ENCODE peak calls at places on chromosomes 16 and 17, in five cellular contexts. I is upper lobe of right lung, E is nephron progenitor cell, F is HCT116, X is mammary epithelial cell. M is an unnamed sample.
A peak's percentile ranks its signal among the peaks of the same experiment; 100 is the strongest.

GRCh38 chr17:74380086-74380958 is 13.0 kb downstream of the GPR142 start:
- DNase-seq in F (peak; percentile 54), X (peak; percentile 77), E (no peak), I (no peak), M (no peak)

GRCh38 chr16:3023415-3023668 is 400 bp downstream of the HCFC1R1 start:
- DNase-seq in X (no peak), F (peak; percentile 73), I (no peak), E (no peak), M (peak; percentile 90)

GRCh38 chr17:38540514-38540913 is 65.2 kb downstream of the SRCIN1 start:
- DNase-seq in I (no peak), X (no peak), E (no peak), F (no peak), M (no peak)

GRCh38 chr17:49741692-49742076 is 22.2 kb downstream of the FAM117A start:
- DNase-seq in E (no peak), F (no peak), X (no peak), I (no peak), M (no peak)

GRCh38 chr17:75509528-75510258 is 5.6 kb downstream of the CASKIN2 start:
- DNase-seq in F (no peak), I (peak; percentile 69), X (no peak), E (no peak), M (no peak)

GRCh38 chr16:56684926-56685590 is 2.8 kb downstream of the MT1X start:
- DNase-seq in X (no peak), I (no peak), F (no peak), E (no peak), M (no peak)

GRCh38 chr17:80782536-80783427 is 208.9 kb upstream of the CHMP6 start:
- DNase-seq in E (no peak), I (no peak), F (no peak), X (no peak), M (no peak)

GRCh38 chr17:74427048-74427762 is 4.7 kb upstream of the GPRC5C start:
- DNase-seq in X (peak; percentile 68), F (no peak), E (peak; percentile 57), I (peak; percentile 69), M (no peak)

GRCh38 chr16:67187175-67187900 is 2.6 kb downstream of the EXOC3L1 start:
- DNase-seq in E (no peak), F (no peak), X (no peak), I (no peak), M (no peak)

GRCh38 chr16:11493531-11493929 is 93.2 kb downstream of the LITAF start:
- DNase-seq in F (no peak), I (no peak), E (no peak), X (no peak), M (no peak)

GRCh38 chr16:8665529-8665928 is 8.9 kb upstream of the ABAT start:
- DNase-seq in I (no peak), F (no peak), X (no peak), E (no peak), M (no peak)

DNA sequence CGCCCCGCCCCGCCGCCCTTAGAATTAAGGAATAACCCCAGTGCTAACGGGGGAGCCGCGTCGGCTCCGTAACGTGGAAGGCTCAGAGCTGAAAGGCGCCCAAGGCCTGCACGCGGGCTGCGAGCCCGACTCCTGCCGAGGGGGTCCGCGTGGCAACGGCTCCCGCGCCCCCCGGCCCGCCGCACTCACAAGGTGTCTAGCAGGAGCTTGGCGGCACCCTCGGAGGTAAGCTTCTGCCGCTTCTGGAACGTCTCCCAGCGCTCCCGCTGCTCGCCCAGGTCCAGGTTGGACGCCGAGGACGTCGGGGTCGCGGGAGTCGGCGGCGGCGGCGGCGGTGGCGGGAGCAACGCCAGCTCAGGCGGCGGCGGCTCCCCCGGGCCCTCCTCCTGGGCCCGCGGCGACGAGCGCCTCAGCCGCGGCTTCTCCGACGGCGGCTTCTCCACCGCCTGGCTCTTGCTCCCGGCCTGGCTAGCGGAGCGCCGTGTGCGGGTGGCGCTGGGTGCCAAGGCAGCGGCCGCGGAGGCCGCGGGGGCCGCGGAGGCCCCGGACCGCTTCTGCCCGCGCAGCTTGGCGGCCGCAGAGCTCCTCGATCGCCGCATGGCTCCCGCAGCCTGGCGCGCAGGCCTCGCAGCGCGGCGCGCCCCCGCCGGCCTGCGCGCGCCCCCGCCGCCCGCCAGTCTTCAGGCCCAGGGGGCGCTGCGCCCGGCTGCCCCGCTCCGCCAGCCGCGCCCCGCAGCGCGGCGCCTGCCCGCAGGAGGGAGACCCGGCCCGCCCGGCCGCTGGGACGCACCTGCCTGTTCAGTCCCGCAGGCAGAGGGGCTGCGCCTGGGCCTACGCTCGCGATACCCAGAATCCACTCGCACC is at the start of gene CENPV:
- DNase-seq in X (peak; percentile 37), E (peak; percentile 73), I (peak; percentile 79), F (peak; percentile 41), M (no peak)
- TF ChIP-seq CTCF in X (no peak), E (no peak), I (no peak), F (no peak), M (peak; percentile 32)

GRCh38 chr17:3905017-3905486 is 11.2 kb downstream of the P2RX1 start:
- DNase-seq in E (no peak), X (no peak), I (no peak), F (no peak), M (no peak)

GRCh38 chr17:3909257-3909656 is 7.0 kb downstream of the P2RX1 start:
- DNase-seq in E (no peak), F (no peak), I (no peak), X (no peak), M (no peak)

GRCh38 chr17:3910420-3911270 is 5.6 kb downstream of the P2RX1 start:
- DNase-seq in E (no peak), F (no peak), X (no peak), I (no peak), M (no peak)

GRCh38 chr17:3906881-3907280 is 9.4 kb downstream of the P2RX1 start:
- DNase-seq in F (no peak), I (no peak), E (no peak), X (no peak), M (no peak)

DNA sequence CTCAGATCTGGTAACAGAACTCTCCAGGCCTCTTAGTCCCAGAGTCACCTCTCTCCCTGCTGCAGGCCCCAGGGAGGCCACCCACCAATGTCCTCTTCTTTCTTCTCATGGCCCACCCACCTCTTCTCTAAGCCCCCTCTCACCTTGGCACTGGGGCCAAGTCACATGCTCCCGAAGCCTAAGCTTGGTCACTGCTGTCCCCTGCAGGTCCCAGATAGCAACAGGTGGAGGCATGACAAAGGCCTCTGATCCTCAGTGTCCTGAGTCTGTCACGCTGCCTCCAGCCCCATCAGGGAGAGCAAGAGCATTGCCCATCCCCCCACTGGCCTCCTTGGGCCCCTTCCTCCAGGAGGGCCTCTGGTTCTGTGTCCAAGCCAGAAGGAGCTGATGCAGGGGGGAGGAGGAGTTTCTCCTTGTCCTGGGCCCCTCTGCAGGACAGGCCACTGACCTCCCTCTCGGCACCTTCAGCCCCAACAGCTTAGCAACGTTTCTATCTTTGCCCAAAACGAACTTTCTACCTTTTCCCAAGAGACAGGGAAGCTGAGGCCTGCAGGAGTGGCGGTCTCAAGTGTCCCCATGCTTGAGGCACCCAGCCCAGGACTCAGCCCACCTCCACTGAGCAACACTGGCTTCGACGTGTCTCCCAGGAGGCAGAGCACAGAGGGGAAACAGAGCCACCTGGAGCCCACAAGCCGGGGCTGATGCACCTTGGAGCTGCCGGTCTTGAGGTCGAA is 8.6 kb downstream of the P2RX1 start:
- DNase-seq in E (no peak), I (no peak), F (no peak), X (no peak), M (no peak)
- TF ChIP-seq CTCF in E (no peak), I (peak; percentile 32), F (peak; percentile 64), X (no peak), M (peak; percentile 19)

GRCh38 chr17:10651927-10652326 is 5.2 kb downstream of the MYH3 start:
- DNase-seq in E (no peak), I (no peak), F (no peak), X (no peak), M (no peak)

GRCh38 chr17:10646393-10646990 is 10.6 kb downstream of the MYH3 start:
- DNase-seq in F (peak; percentile 48), X (peak; percentile 34), I (no peak), E (peak; percentile 87), M (no peak)

GRCh38 chr17:10649602-10650001 is 7.5 kb downstream of the MYH3 start:
- DNase-seq in I (no peak), F (no peak), E (no peak), X (no peak), M (no peak)

GRCh38 chr17:10652984-10653680 is 4.0 kb downstream of the MYH3 start:
- DNase-seq in X (no peak), E (no peak), I (no peak), F (no peak), M (no peak)

GRCh38 chr17:10649031-10649430 is 8.1 kb downstream of the MYH3 start:
- DNase-seq in F (no peak), X (no peak), I (no peak), E (no peak), M (no peak)
- TF ChIP-seq CTCF in F (no peak), X (no peak), I (no peak), E (no peak), M (no peak)

GRCh38 chr17:19867094-19867653 is 562 bp downstream of the ULK2 start:
- DNase-seq in F (peak; percentile 16), E (peak; percentile 67), X (peak; percentile 50), I (peak; percentile 88), M (peak; percentile 88)

GRCh38 chr17:19867654-19868395 is at the start of gene ULK2:
- DNase-seq in F (peak; percentile 46), X (peak; percentile 50), E (peak; percentile 79), I (peak; percentile 84), M (peak; percentile 90)
- TF ChIP-seq CTCF in F (no peak), X (no peak), E (no peak), I (no peak), M (peak; percentile 11)

GRCh38 chr16:715448-716249 is 731 bp downstream of the METRN start:
- DNase-seq in X (no peak), I (peak; percentile 75), E (peak; percentile 73), F (no peak), M (no peak)
- TF ChIP-seq CTCF in X (no peak), I (no peak), E (no peak), F (no peak), M (peak; percentile 38)

GRCh38 chr16:592518-593306 is 2.8 kb downstream of the RAB40C start:
- DNase-seq in X (peak; percentile 97), E (no peak), I (peak; percentile 90), F (no peak), M (no peak)
- TF ChIP-seq CTCF in X (peak; percentile 88), E (no peak), I (no peak), F (no peak), M (no peak)

DNA sequence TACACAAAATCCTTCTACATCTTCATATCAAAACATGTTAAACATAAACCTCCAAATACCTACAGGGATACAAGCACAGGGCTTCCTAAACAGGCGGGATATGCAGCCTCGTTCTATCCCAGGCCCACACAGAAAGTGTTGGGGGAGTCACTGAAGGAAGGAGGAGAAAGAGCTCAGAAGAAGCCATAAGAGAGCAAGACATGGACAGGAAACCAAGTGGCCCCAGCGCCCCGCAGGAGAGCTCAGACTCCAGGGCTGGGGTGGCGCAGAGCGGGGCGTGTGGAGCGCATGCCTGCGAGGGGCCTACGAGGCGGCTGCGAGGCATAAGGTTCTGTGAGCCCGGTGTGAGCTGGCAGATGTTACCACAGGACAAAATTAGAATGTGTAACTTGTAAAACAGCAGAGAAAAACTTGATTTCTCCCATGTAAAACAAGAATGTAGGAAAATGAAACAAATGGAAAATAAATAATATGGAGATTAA is 11.0 kb upstream of the FASN start:
- DNase-seq in E (no peak), F (no peak), I (no peak), X (no peak), M (no peak)
- TF ChIP-seq CTCF in E (no peak), F (no peak), I (no peak), X (no peak), M (no peak)